ENCODE peak calls at places on chromosomes 7 and 10, in seven cellular contexts. A is left lobe of liver; Z is activated CD8-positive, alpha-beta T cell treated with anti-CD3 and anti-CD28 coated beads, Interleukin-2, amount 10 ng/mL, durations not matched to agents 7 days and 5 days; R is left ventricle myocardium superior; U is gastroesophageal sphincter; D is body of pancreas; J is stimulated activated naive CD8-positive, alpha-beta T cell treated with anti-CD3 and anti-CD28 coated beads, Interleukin-15, Interleukin-2, amounts not matched to agents 100 U/mL and 50 U/mL, for 24 hours. W is an unnamed sample.

GRCh38 chr7:17319164-17320101 is 21.0 kb downstream of the AHR start:
- ATAC-seq in A (peak), Z (no peak), R (peak), U (no peak), D (no peak), J (no peak), W (peak)

GRCh38 chr7:156487811-156488523 is 152.6 kb upstream of the RNF32 start:
- ATAC-seq in A (no peak), Z (no peak), R (no peak), U (no peak), D (no peak), J (no peak), W (no peak)

GRCh38 chr7:91330378-91331295 is 66.4 kb downstream of the FZD1 start:
- ATAC-seq in A (no peak), Z (no peak), R (peak), U (peak), D (no peak), J (no peak), W (no peak)

GRCh38 chr10:78292987-78293865 is 259.6 kb downstream of the RPS24 start:
- ATAC-seq in A (peak), Z (no peak), R (no peak), U (no peak), D (peak), J (no peak), W (no peak)

GRCh38 chr10:120195984-120196712 is 260.9 kb upstream of the PLPP4 start:
- ATAC-seq in A (no peak), Z (no peak), R (no peak), U (no peak), D (no peak), J (no peak), W (no peak)

GRCh38 chr10:42549851-42550250 is 88.5 kb downstream of the ZNF33B start:
- ATAC-seq in A (no peak), Z (no peak), R (no peak), U (no peak), D (no peak), J (no peak), W (no peak)

GRCh38 chr10:32148864-32149256 is 92.6 kb upstream of the KIF5B start:
- ATAC-seq in A (no peak), Z (no peak), R (no peak), U (no peak), D (peak), J (peak), W (no peak)

GRCh38 chr7:30743371-30744074 is 8.4 kb upstream of the INMT start:
- ATAC-seq in A (peak), Z (no peak), R (peak), U (peak), D (no peak), J (no peak), W (no peak)

GRCh38 chr7:5702876-5703571 is 78.4 kb downstream of the RNF216 start:
- ATAC-seq in A (no peak), Z (no peak), R (peak), U (peak), D (peak), J (no peak), W (no peak)

GRCh38 chr10:78856421-78856820 is 212.3 kb upstream of the ZMIZ1 start:
- ATAC-seq in A (peak), Z (no peak), R (peak), U (no peak), D (peak), J (no peak), W (no peak)